ENCODE peak calls at places on chromosomes 13 and 19, in four cellular contexts. E, U, O and D are unnamed samples.

GRCh38 chr19:49817964-49818690 is at the start of gene MED25:
- DNase-seq in O (peak; percentile 83), E (peak; percentile 85), U (peak; percentile 68), D (peak; percentile 93)

GRCh38 chr13:23433171-23434153 is at the start of gene SACS:
- DNase-seq in E (peak; percentile 18), U (peak; percentile 72), O (peak; percentile 55), D (peak; percentile 21)

GRCh38 chr13:33542309-33543088 is 256.9 kb upstream of the STARD13 start:
- DNase-seq in U (peak; percentile 93), E (peak; percentile 98), O (peak; percentile 99), D (peak; percentile 91)

GRCh38 chr13:99218545-99218944 is 17.9 kb downstream of the UBAC2 start:
- DNase-seq in U (no peak), O (no peak), E (peak; percentile 81), D (no peak)

GRCh38 chr19:14072535-14073231 is at the start of gene MISP3:
- DNase-seq in U (no peak), O (no peak), E (no peak), D (peak; percentile 70)

GRCh38 chr19:30739394-30739793 is 367.2 kb downstream of the ZNF536 start:
- DNase-seq in E (no peak), O (peak; percentile 44), U (no peak), D (no peak)

GRCh38 chr13:60329221-60329983 is 67.6 kb upstream of the TDRD3 start:
- DNase-seq in O (peak; percentile 17), E (no peak), U (peak; percentile 6), D (peak; percentile 48)

GRCh38 chr19:33879818-33880575 is 83.3 kb downstream of the KCTD15 start:
- DNase-seq in E (peak; percentile 19), U (no peak), O (no peak), D (no peak)

GRCh38 chr13:29935309-29935981 is 85.0 kb upstream of the UBL3 start:
- DNase-seq in U (peak; percentile 28), O (no peak), E (no peak), D (peak; percentile 76)

GRCh38 chr13:106610511-106610910 is 42.6 kb upstream of the ARGLU1 start:
- DNase-seq in U (no peak), E (no peak), O (peak; percentile 22), D (no peak)

GRCh38 chr13:65789815-65790214 is 1440.3 kb downstream of the PCDH9 start:
- DNase-seq in E (no peak), O (peak; percentile 7), U (no peak), D (no peak)

GRCh38 chr13:26707122-26708006 is 53.2 kb downstream of the GPR12 start:
- DNase-seq in E (peak; percentile 36), O (peak; percentile 50), U (peak; percentile 9), D (peak; percentile 62)

GRCh38 chr19:39223703-39224279 is 19.7 kb upstream of the SYCN start:
- DNase-seq in O (peak; percentile 5), E (no peak), U (no peak), D (peak; percentile 46)

GRCh38 chr13:59229401-59229800 is 934.3 kb downstream of the DIAPH3 start:
- DNase-seq in U (no peak), E (no peak), O (no peak), D (no peak)

GRCh38 chr19:17108453-17108784 is 32.8 kb downstream of the MYO9B start:
- DNase-seq in U (no peak), O (no peak), E (no peak), D (no peak)

GRCh38 chr19:20103091-20103501 is 25.3 kb downstream of the ZNF90 start:
- DNase-seq in U (no peak), E (no peak), O (no peak), D (no peak)

GRCh38 chr13:46797468-46798237 is 692 bp upstream of the ESD start:
- DNase-seq in E (no peak), U (no peak), O (no peak), D (no peak)

GRCh38 chr19:2578911-2579677 is 103.2 kb downstream of the GADD45B start:
- DNase-seq in O (peak; percentile 93), U (peak; percentile 56), E (peak; percentile 89), D (peak; percentile 85)

GRCh38 chr19:35549174-35549788 is 3.9 kb downstream of the TMEM147 start:
- DNase-seq in U (no peak), O (peak; percentile 66), E (peak; percentile 55), D (peak; percentile 83)

GRCh38 chr19:3365447-3366103 is 808 bp upstream of the NFIC start:
- DNase-seq in O (peak; percentile 64), E (peak; percentile 74), U (no peak), D (no peak)

GRCh38 chr19:47609885-47610545 is 1.1 kb downstream of the BICRA start:
- DNase-seq in E (peak; percentile 29), O (peak; percentile 48), U (peak; percentile 30), D (peak; percentile 55)

GRCh38 chr19:8610041-8610927 is at the start of gene ADAMTS10:
- DNase-seq in O (peak; percentile 47), E (no peak), U (no peak), D (peak; percentile 69)

GRCh38 chr13:19794552-19795143 is 11.9 kb upstream of the PSPC1 start:
- DNase-seq in E (no peak), U (no peak), O (no peak), D (no peak)

GRCh38 chr19:58325623-58326022 is 1.2 kb upstream of the ZSCAN22 start:
- DNase-seq in E (no peak), O (no peak), U (no peak), D (no peak)

GRCh38 chr19:2239173-2239572 is 2.5 kb downstream of the SF3A2 start:
- DNase-seq in U (no peak), E (no peak), O (no peak), D (no peak)

GRCh38 chr19:19040417-19040816 is 7.0 kb downstream of the ARMC6 start:
- DNase-seq in E (peak; percentile 29), O (peak; percentile 96), U (no peak), D (no peak)

GRCh38 chr13:110225609-110226008 is 81.3 kb downstream of the COL4A1 start:
- DNase-seq in U (no peak), O (no peak), E (no peak), D (no peak)

GRCh38 chr19:35805518-35806102 is 7.0 kb downstream of the PRODH2 start:
- DNase-seq in O (no peak), E (no peak), U (no peak), D (no peak)

GRCh38 chr19:18109731-18110671 is 12.4 kb downstream of the MAST3 start:
- DNase-seq in O (no peak), U (peak; percentile 18), E (no peak), D (peak; percentile 77)